ENCODE peak calls at places on chromosomes 5 and 9, in nine cellular contexts. X is NB4; N is left ventricle myocardium inferior; H is fibroblast of pulmonary artery; D is neural crest cell; F is activated CD8-positive, alpha-beta T cell treated with anti-CD3 and anti-CD28 coated beads for 36 hours; I is endothelial cell; V is astrocyte; E is keratinocyte. O is an unnamed sample.

GRCh38 chr9:79134654-79135053 is 437.1 kb upstream of the TLE4 start:
- DNase-seq in E (no peak), H (peak), V (peak), F (no peak), D (no peak), N (no peak), I (peak), X (peak), O (no peak)

GRCh38 chr5:154721476-154722058 is 33.6 kb upstream of the LARP1 start:
- DNase-seq in I (no peak), E (no peak), H (no peak), N (no peak), D (no peak), V (no peak), F (no peak), X (no peak), O (no peak)

GRCh38 chr5:175306381-175306780 is 137.6 kb downstream of the DRD1 start:
- DNase-seq in D (no peak), E (no peak), V (no peak), I (no peak), X (no peak), N (no peak), H (no peak), F (no peak), O (no peak)

GRCh38 chr9:133613396-133613795 is 4.2 kb upstream of the FAM163B start:
- DNase-seq in D (no peak), I (no peak), N (peak), E (no peak), V (no peak), H (no peak), F (no peak), X (no peak), O (no peak)

GRCh38 chr5:50658243-50658642 is 8.2 kb upstream of the PARP8 start:
- DNase-seq in I (no peak), V (no peak), N (no peak), D (no peak), F (no peak), E (no peak), X (peak), H (no peak), O (no peak)

GRCh38 chr9:98897745-98898144 is 46.0 kb upstream of the COL15A1 start:
- DNase-seq in D (no peak), N (no peak), V (no peak), H (peak), F (no peak), I (no peak), X (no peak), E (no peak), O (no peak)

GRCh38 chr5:159913481-159913880 is 2.8 kb upstream of the ADRA1B start:
- DNase-seq in D (no peak), V (no peak), I (no peak), X (no peak), N (no peak), E (no peak), F (no peak), H (peak), O (no peak)

GRCh38 chr9:124297553-124297905 is 39.8 kb downstream of the NEK6 start:
- DNase-seq in X (no peak), V (peak), F (no peak), H (peak), D (no peak), N (peak), E (peak), I (no peak), O (peak)

GRCh38 chr9:81118416-81118815 is 570.9 kb downstream of the TLE1 start:
- DNase-seq in E (no peak), F (no peak), D (no peak), N (no peak), I (no peak), V (no peak), H (no peak), X (peak), O (no peak)

GRCh38 chr9:89009049-89009840 is 18.0 kb downstream of the S1PR3 start:
- DNase-seq in F (no peak), X (no peak), H (no peak), I (no peak), N (no peak), D (no peak), V (no peak), E (no peak), O (no peak)

GRCh38 chr9:126301985-126302603 is 24.5 kb upstream of the MVB12B start:
- DNase-seq in V (peak), E (no peak), D (peak), X (peak), F (peak), N (peak), I (peak), H (peak), O (peak)

GRCh38 chr9:129270205-129270604 is 92.1 kb upstream of the IER5L start:
- DNase-seq in E (no peak), H (no peak), D (no peak), V (no peak), X (no peak), I (no peak), N (peak), F (peak), O (no peak)

GRCh38 chr5:55860268-55860667 is 9.1 kb downstream of the IL31RA start:
- DNase-seq in X (no peak), D (no peak), V (no peak), F (no peak), I (no peak), N (no peak), H (no peak), E (no peak), O (no peak)

GRCh38 chr5:109589983-109590382 is 99.7 kb upstream of the MAN2A1 start:
- DNase-seq in X (peak), H (no peak), N (no peak), I (no peak), V (no peak), E (no peak), D (no peak), F (peak), O (no peak)

GRCh38 chr5:98913911-98914310 is 14.9 kb downstream of the CHD1 start:
- DNase-seq in I (no peak), N (no peak), V (no peak), D (no peak), H (no peak), F (no peak), X (no peak), E (no peak), O (no peak)

GRCh38 chr5:54881286-54882005 is 103.9 kb downstream of the ESM1 start:
- DNase-seq in V (no peak), E (peak), H (no peak), N (no peak), F (peak), I (no peak), D (no peak), X (no peak), O (no peak)

GRCh38 chr9:3436629-3437028 is 89.2 kb downstream of the RFX3 start:
- DNase-seq in V (peak), H (peak), D (no peak), N (no peak), F (no peak), E (no peak), X (no peak), I (no peak), O (no peak)

GRCh38 chr9:121278535-121279169 is 10.7 kb downstream of the GSN start:
- DNase-seq in X (peak), D (peak), E (peak), N (no peak), H (peak), F (peak), V (peak), I (peak), O (peak)

GRCh38 chr5:113971454-113971853 is 390.4 kb upstream of the KCNN2 start:
- DNase-seq in X (no peak), I (no peak), H (no peak), V (no peak), N (no peak), F (no peak), D (no peak), E (no peak), O (no peak)

DNA sequence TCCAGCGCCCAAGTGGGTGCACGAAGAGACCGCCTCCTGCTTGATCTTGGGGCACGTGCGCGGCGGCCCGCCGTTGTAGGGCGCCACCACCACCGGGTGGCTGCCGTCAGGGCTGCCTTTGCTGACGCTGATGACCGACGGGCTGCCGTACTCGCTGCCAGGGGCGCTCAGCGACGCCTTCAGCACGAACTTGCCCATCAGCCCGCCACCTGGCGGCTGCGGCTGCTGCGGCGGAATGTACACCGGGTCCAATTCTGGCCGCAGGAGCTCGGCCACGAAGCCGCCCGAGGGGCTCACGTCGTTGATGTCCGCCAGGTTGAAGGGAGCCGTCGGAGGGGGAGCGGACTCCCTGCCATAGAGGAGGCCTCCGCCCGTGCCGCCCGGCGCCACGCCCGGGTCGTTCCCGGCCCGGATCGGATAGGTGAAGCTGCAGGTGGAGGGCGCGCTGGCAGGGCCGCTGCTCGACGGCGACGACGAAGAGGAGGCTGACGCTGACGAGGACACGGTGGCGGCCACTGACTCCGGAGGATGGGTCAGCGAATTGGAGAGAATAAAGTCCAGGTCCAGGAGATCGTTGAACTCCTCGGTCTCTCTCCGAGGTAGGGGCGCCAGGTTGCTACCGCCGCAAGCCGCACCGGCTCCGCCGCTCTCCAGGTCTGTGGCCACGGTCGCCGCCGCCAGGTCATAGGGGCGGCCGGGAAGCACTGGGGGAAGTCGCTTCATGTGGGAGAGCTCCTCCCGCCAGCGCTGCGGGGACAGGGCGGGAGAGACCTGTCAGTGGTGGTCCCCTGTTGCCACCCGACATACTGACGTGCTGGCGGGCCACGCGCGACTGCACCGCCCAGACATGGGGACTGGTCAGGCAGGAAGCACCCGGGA is 1.8 kb downstream of the KLF4 start:
- DNase-seq in E (no peak), N (peak), X (no peak), I (peak), F (peak), V (peak), H (peak), D (peak), O (peak)
- TF ChIP-seq CTCF in E (peak), N (peak), X (no peak), I (peak), F (peak), V (peak), H (peak), D (peak), O (peak)

GRCh38 chr5:110973510-110973909 is 98.0 kb upstream of the TSLP start:
- DNase-seq in I (no peak), F (no peak), X (no peak), E (no peak), D (no peak), V (no peak), N (no peak), H (no peak), O (no peak)
- TF ChIP-seq CTCF in I (no peak), F (no peak), X (no peak), E (no peak), D (no peak), V (no peak), N (no peak), H (no peak), O (no peak)

DNA sequence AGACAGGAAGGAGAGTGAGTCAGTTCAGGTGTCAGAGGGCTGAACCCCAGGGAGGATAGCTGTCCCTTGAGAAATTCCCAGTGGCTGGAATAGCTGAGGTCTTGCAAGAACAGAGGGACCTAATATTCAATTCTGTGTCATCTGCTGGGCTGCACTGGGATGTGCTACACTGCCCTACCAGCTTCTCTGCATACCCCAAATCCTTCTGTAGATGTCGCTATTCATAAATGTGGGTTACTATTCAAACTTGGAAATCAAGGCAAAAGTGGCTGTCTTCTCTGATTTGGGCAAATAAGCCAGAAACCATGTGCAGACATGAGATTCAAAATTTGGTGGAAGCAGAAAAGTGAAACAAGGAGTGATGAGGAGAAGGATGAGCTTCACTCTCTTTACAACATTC is 16.3 kb downstream of the TNFSF8 start:
- DNase-seq in D (no peak), F (no peak), N (no peak), X (peak), I (no peak), V (no peak), H (no peak), E (no peak), O (no peak)
- TF ChIP-seq CTCF in D (no peak), F (no peak), N (peak), X (peak), I (peak), V (no peak), H (peak), E (peak), O (no peak)

GRCh38 chr5:149125386-149125891 is 15.9 kb upstream of the ABLIM3 start:
- DNase-seq in N (no peak), E (no peak), V (no peak), X (no peak), I (peak), F (no peak), H (no peak), D (no peak), O (peak)
- TF ChIP-seq CTCF in N (peak), E (peak), V (peak), X (no peak), I (no peak), F (no peak), H (peak), D (peak), O (peak)

GRCh38 chr5:105304859-105305258 is 1742.3 kb upstream of the NUDT12 start:
- DNase-seq in X (no peak), F (no peak), H (no peak), V (no peak), N (no peak), D (no peak), E (no peak), I (no peak), O (no peak)
- TF ChIP-seq CTCF in X (no peak), F (no peak), H (no peak), V (no peak), N (no peak), D (peak), E (no peak), I (peak), O (peak)

GRCh38 chr5:115869256-115869655 is 27.5 kb downstream of the AP3S1 start:
- DNase-seq in E (no peak), V (peak), I (no peak), X (no peak), N (no peak), H (no peak), F (no peak), D (no peak), O (no peak)

GRCh38 chr5:115875447-115875846 is 33.7 kb downstream of the AP3S1 start:
- DNase-seq in X (no peak), N (no peak), H (peak), E (no peak), F (no peak), V (no peak), D (no peak), I (no peak), O (no peak)

GRCh38 chr5:115872447-115872846 is 30.7 kb downstream of the AP3S1 start:
- DNase-seq in F (no peak), X (no peak), H (no peak), N (no peak), E (no peak), V (no peak), D (no peak), I (no peak), O (no peak)

DNA sequence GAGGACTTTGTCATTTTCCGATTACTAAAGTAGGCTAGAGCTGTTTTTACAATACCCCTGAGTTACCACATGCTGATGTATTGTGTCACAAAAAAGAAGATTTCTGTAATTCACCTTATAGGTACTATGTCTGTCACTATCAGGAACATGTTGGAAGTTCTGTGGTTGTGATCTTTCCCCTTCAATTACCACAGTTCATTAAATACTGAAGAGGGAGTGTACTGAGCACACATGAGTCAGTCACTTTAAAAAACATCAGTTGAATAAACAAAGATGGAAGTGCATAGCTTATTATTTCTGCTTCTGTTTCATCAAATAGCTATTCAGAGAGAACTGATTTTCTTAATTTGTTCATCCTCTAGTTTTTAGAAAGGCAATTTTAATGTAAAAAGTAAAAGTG is 31.7 kb downstream of the AP3S1 start:
- DNase-seq in X (no peak), F (no peak), I (no peak), V (peak), D (no peak), H (no peak), N (no peak), E (no peak), O (no peak)
- TF ChIP-seq CTCF in X (no peak), F (no peak), I (no peak), V (no peak), D (no peak), H (no peak), N (no peak), E (no peak), O (no peak)

GRCh38 chr9:30039712-30040111 is 2344.7 kb upstream of the ACO1 start:
- DNase-seq in E (no peak), X (peak), D (no peak), N (no peak), F (no peak), V (no peak), H (no peak), I (no peak), O (no peak)
- TF ChIP-seq CTCF in E (no peak), X (no peak), D (peak), N (no peak), F (no peak), V (no peak), H (no peak), I (peak), O (no peak)

GRCh38 chr5:173396311-173396993 is 68.2 kb upstream of the STC2 start:
- DNase-seq in N (no peak), F (peak), I (peak), H (peak), V (no peak), E (no peak), D (peak), X (peak), O (peak)

GRCh38 chr5:173394701-173395100 is 66.5 kb upstream of the STC2 start:
- DNase-seq in F (no peak), I (no peak), V (no peak), N (no peak), E (no peak), H (no peak), X (no peak), D (no peak), O (no peak)

GRCh38 chr5:173395933-173396308 is 67.7 kb upstream of the STC2 start:
- DNase-seq in N (no peak), D (no peak), V (no peak), X (no peak), H (no peak), E (no peak), F (no peak), I (no peak), O (no peak)

GRCh38 chr5:173397531-173397930 is 69.3 kb upstream of the STC2 start:
- DNase-seq in X (peak), V (no peak), H (no peak), F (no peak), E (no peak), D (no peak), N (no peak), I (no peak), O (no peak)

GRCh38 chr5:173395257-173395932 is 67.2 kb upstream of the STC2 start:
- DNase-seq in H (peak), X (no peak), V (peak), I (no peak), E (no peak), F (no peak), D (no peak), N (no peak), O (peak)
- TF ChIP-seq CTCF in H (peak), X (no peak), V (peak), I (no peak), E (no peak), F (no peak), D (no peak), N (peak), O (peak)

DNA sequence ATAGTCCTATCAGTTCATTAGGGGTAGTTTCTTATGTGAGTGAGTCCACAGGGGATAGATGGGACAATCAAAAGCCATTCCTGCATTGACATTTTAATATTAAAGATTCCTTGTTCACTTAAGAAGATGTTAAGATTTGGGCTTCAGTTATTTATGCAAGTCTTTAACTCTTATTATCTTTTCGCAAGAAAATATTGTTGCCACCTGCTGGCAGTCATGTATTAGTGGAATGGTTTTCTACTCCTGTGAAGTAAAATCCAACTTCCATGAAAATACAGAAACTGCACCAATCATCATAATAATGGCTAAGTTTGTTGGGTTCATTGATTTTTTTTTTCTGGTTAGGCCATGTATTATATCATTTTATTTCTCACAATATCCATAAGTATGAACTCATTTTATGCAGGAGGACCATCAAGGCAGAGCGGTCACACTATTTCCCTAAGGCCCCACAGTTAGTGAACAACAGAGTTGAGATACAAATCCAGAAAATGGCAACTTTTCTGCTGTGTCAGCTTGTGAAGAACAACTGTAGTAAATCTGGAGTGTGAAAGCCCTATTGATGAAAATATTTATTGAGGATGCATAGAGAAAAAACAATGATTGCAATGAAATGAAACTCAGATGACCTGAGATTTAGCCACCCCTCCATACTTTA is 88.5 kb upstream of the TXNDC8 start:
- DNase-seq in F (no peak), X (peak), H (peak), I (no peak), D (no peak), V (peak), E (no peak), N (no peak), O (no peak)
- TF ChIP-seq CTCF in F (no peak), X (peak), H (peak), I (peak), D (peak), V (peak), E (no peak), N (peak), O (no peak)

GRCh38 chr5:138276402-138277054 is 2.1 kb upstream of the GFRA3 start:
- DNase-seq in I (no peak), V (no peak), X (peak), D (no peak), F (no peak), N (no peak), H (no peak), E (no peak), O (no peak)

GRCh38 chr5:138274189-138274853 is at the start of gene GFRA3:
- DNase-seq in F (peak), N (no peak), I (peak), E (no peak), D (peak), H (peak), X (peak), V (no peak), O (peak)

GRCh38 chr5:138275895-138276294 is 1.5 kb upstream of the GFRA3 start:
- DNase-seq in N (no peak), F (no peak), V (no peak), I (no peak), X (no peak), H (no peak), D (no peak), E (no peak), O (no peak)

GRCh38 chr5:138273834-138274188 is 610 bp downstream of the GFRA3 start:
- DNase-seq in N (no peak), D (no peak), F (no peak), E (no peak), X (no peak), V (no peak), H (no peak), I (no peak), O (no peak)

DNA sequence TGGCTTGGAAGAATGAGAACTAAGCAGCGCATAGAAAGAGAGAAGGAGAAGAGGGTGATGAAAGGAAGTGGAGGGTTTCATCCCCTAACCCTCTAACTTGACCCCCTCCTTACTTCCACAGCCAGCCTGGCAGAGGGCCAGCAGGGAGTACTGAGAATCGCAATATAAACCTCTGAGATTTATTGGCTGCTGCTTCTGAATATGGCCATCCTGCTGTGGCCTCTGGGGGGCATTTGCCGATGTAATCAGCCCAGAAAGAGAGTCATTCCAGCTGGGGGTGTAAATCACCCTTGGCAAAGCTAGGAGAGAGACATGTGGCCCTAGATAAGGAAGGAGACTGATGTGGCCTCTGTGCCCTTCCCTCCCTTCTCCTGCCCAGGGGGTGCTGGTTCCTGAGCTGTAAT is 960 bp upstream of the GFRA3 start:
- DNase-seq in X (peak), H (no peak), E (no peak), I (no peak), V (no peak), D (no peak), F (no peak), N (no peak), O (peak)
- TF ChIP-seq CTCF in X (no peak), H (no peak), E (no peak), I (no peak), V (no peak), D (peak), F (no peak), N (no peak), O (no peak)

O was measured in Calu3.